ENCODE peak calls at places on chromosomes 16 and 17, in five cellular contexts. V is SK-N-SH, D is HepG2, S is GM12878, O is K562. W is an unnamed sample.

GRCh38 chr16:87583453-87584131 is 18.7 kb upstream of the JPH3 start:
- DNase-seq in S (no peak), V (no peak), D (no peak), O (no peak), W (no peak)

GRCh38 chr17:28240688-28241340 is 78.2 kb upstream of the TMEM97 start:
- DNase-seq in D (no peak), V (no peak), O (no peak), S (no peak), W (no peak)

GRCh38 chr16:71185366-71185765 is 45.2 kb downstream of the HYDIN start:
- DNase-seq in S (no peak), O (no peak), V (no peak), D (no peak), W (no peak)

GRCh38 chr17:16214190-16215001 is 938 bp downstream of the NCOR1 start:
- DNase-seq in V (no peak), S (no peak), O (no peak), D (no peak), W (no peak)

GRCh38 chr17:2034806-2035548 is 5.0 kb downstream of the DPH1 start:
- DNase-seq in O (no peak), V (no peak), D (no peak), S (no peak), W (no peak)

GRCh38 chr16:22789281-22789945 is 24.5 kb upstream of the HS3ST2 start:
- DNase-seq in D (no peak), S (no peak), O (no peak), V (no peak), W (no peak)

GRCh38 chr17:2634361-2634960 is 41.0 kb downstream of the PAFAH1B1 start:
- DNase-seq in V (no peak), D (no peak), O (no peak), S (no peak), W (no peak)

GRCh38 chr17:38660097-38661026 is 14.4 kb downstream of the EPOP start:
- DNase-seq in O (no peak), S (no peak), D (no peak), V (no peak), W (peak)

GRCh38 chr17:74447628-74448159 is 15.8 kb downstream of the GPRC5C start:
- DNase-seq in D (no peak), O (no peak), V (no peak), S (no peak), W (no peak)

GRCh38 chr17:28748852-28749515 is 5.2 kb downstream of the TRAF4 start:
- DNase-seq in V (no peak), S (no peak), D (no peak), O (no peak), W (no peak)

GRCh38 chr17:5413682-5414081 is 5.8 kb downstream of the NUP88 start:
- DNase-seq in O (peak), D (no peak), S (no peak), V (no peak), W (peak)

GRCh38 chr17:4427505-4427904 is 6.2 kb upstream of the SPNS3 start:
- DNase-seq in S (no peak), V (no peak), O (no peak), D (no peak), W (no peak)

GRCh38 chr17:562174-562573 is 152.5 kb downstream of the VPS53 start:
- DNase-seq in O (no peak), S (no peak), V (no peak), D (no peak), W (no peak)

GRCh38 chr17:65131244-65131643 is 5.9 kb upstream of the RGS9 start:
- DNase-seq in V (no peak), O (no peak), D (no peak), S (no peak), W (no peak)

GRCh38 chr17:2814499-2815341 is 18.5 kb downstream of the RAP1GAP2 start:
- DNase-seq in O (no peak), V (no peak), S (peak), D (no peak), W (peak)

GRCh38 chr16:35150805-35151312 is 1691.4 kb downstream of the TP53TG3F start:
- DNase-seq in O (no peak), V (no peak), S (no peak), D (no peak), W (no peak)

GRCh38 chr16:72355561-72355960 is 183.6 kb upstream of the PMFBP1 start:
- DNase-seq in V (no peak), S (no peak), O (no peak), D (no peak), W (no peak)

GRCh38 chr16:87410530-87410929 is 18.4 kb downstream of the MAP1LC3B start:
- DNase-seq in O (no peak), S (no peak), V (no peak), D (no peak), W (no peak)

GRCh38 chr17:30336369-30337171 is 2.7 kb upstream of the TMIGD1 start:
- DNase-seq in S (no peak), O (peak), D (peak), V (peak), W (peak)

GRCh38 chr17:41784207-41784744 is 2.2 kb downstream of the JUP start:
- DNase-seq in V (peak), D (no peak), S (no peak), O (peak), W (peak)

GRCh38 chr16:67807148-67807682 is 526 bp downstream of the TSNAXIP1 start:
- DNase-seq in V (no peak), D (no peak), O (no peak), S (no peak), W (no peak)

GRCh38 chr17:76681222-76682137 is 29.3 kb downstream of the MXRA7 start:
- DNase-seq in O (peak), V (peak), S (no peak), D (peak), W (no peak)

GRCh38 chr16:24146523-24146922 is 109.6 kb upstream of the CACNG3 start:
- DNase-seq in D (no peak), S (no peak), O (no peak), V (no peak), W (no peak)

GRCh38 chr17:30267625-30268024 is 24.1 kb downstream of the BLMH start:
- DNase-seq in V (no peak), S (no peak), O (no peak), D (no peak), W (no peak)

GRCh38 chr16:48901712-48902374 is 291.9 kb upstream of the N4BP1 start:
- DNase-seq in V (peak), S (no peak), O (no peak), D (no peak), W (no peak)
- TF ChIP-seq CTCF in V (no peak), S (no peak), O (no peak), D (no peak), W (no peak)

GRCh38 chr16:4140652-4141051 is 24.4 kb upstream of the ADCY9 start:
- DNase-seq in O (no peak), S (peak), D (no peak), V (no peak), W (no peak)
- TF ChIP-seq REST in O (no peak), S (no peak), D (no peak), V (no peak), W (no peak)

GRCh38 chr17:45061606-45062205 is 589 bp downstream of the NMT1 start:
- DNase-seq in O (no peak), S (no peak), D (no peak), V (peak), W (no peak)

GRCh38 chr17:45060382-45060823 is 714 bp upstream of the NMT1 start:
- DNase-seq in D (no peak), V (no peak), O (no peak), S (no peak), W (no peak)

GRCh38 chr17:45063198-45063597 is 2.1 kb downstream of the NMT1 start:
- DNase-seq in D (no peak), O (peak), V (no peak), S (peak), W (no peak)

DNA sequence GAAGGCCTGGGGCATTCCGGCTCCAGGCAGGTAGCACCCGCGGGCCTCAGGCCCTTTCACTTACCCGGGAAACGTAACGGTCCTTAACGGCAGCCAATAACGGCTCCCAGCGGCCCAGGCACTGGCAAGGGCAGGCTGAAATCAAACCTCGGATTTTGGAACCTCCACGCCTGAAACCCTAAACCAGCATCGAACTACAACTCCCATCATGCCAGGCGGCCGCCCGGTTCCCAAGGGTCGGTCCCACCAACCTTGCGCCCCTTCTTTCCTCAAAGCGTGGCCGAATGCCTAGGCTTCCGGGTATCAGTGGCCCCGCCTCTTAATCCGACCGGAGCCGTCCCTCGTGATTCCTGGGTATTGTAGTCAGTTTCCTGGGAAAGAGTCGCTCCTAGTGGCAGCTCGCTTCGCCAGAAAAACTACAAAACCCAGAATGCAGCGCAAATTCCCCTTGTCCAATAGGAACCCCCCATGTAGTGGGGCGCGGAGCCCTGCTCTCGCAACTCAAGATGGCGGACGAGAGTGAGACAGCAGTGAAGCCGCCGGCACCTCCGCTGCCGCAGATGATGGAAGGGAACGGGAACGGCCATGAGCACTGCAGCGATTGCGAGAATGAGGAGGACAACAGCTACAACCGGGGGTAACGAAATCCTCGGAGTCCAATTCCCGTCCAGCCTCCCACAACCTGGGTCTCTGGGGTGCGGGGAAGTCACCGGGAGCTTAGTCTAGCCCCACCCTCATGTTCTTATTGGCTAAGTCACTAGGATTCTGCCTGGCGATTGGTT is at the start of gene NMT1:
- DNase-seq in D (peak), V (peak), O (peak), S (peak), W (peak)
- TF ChIP-seq GABPA in D (peak), V (peak), O (peak), S (peak), W (peak)

GRCh38 chr17:7074931-7075330 is 5.1 kb downstream of the CLEC10A start:
- DNase-seq in O (no peak), D (no peak), S (no peak), V (no peak), W (no peak)
- TF ChIP-seq CTCF in O (no peak), D (no peak), S (no peak), V (no peak), W (no peak)

GRCh38 chr17:50170662-50171370 is 5.0 kb downstream of the SGCA start:
- DNase-seq in D (no peak), V (no peak), O (no peak), S (peak), W (no peak)
- TF ChIP-seq REST in D (no peak), V (no peak), O (no peak), S (no peak), W (no peak)

GRCh38 chr17:80889897-80890550 is 101.6 kb upstream of the CHMP6 start:
- DNase-seq in O (no peak), S (no peak), V (no peak), D (no peak), W (no peak)
- TF ChIP-seq GABPA in O (no peak), S (no peak), V (no peak), D (no peak), W (no peak)

W was measured in HL-60.